ENCODE peak calls at places on chromosomes 13 and 19, in six cellular contexts. Q is GM23338, V is HFF-Myc, A is fibroblast of mammary gland, M is A549, C is AG09319. Y is an unnamed sample.

GRCh38 chr19:48330012-48330681 is 4.8 kb downstream of the EMP3 start:
- DNase-seq in C (no peak), A (peak), M (no peak), Q (peak), V (no peak), Y (no peak)

GRCh38 chr19:43700368-43701015 is 15.4 kb upstream of the IRGC start:
- DNase-seq in C (peak), M (no peak), V (peak), Q (no peak), A (peak), Y (peak)

GRCh38 chr13:62250501-62251175 is 835.0 kb upstream of the PCDH20 start:
- DNase-seq in V (no peak), Q (no peak), M (no peak), A (no peak), C (no peak), Y (no peak)

GRCh38 chr19:49241769-49242168 is 83.2 kb downstream of the SLC6A16 start:
- DNase-seq in M (no peak), C (no peak), Q (no peak), A (no peak), V (no peak), Y (no peak)

GRCh38 chr19:4868286-4868834 is 893 bp upstream of the PLIN3 start:
- DNase-seq in A (no peak), M (no peak), C (no peak), V (no peak), Q (no peak), Y (peak)

GRCh38 chr19:51366050-51366998 is at the start of gene ETFB:
- DNase-seq in Q (peak), V (peak), M (peak), C (peak), A (peak), Y (peak)

GRCh38 chr19:13155472-13156284 is 5.5 kb downstream of the IER2 start:
- DNase-seq in V (no peak), C (peak), A (peak), Q (peak), M (peak), Y (peak)

GRCh38 chr13:45393941-45394570 is 24.1 kb downstream of the SLC25A30 start:
- DNase-seq in V (no peak), C (no peak), A (peak), Q (peak), M (peak), Y (peak)

GRCh38 chr19:19817357-19817756 is 4.2 kb downstream of the ZNF506 start:
- DNase-seq in V (no peak), Q (no peak), A (no peak), C (no peak), M (no peak), Y (no peak)

DNA sequence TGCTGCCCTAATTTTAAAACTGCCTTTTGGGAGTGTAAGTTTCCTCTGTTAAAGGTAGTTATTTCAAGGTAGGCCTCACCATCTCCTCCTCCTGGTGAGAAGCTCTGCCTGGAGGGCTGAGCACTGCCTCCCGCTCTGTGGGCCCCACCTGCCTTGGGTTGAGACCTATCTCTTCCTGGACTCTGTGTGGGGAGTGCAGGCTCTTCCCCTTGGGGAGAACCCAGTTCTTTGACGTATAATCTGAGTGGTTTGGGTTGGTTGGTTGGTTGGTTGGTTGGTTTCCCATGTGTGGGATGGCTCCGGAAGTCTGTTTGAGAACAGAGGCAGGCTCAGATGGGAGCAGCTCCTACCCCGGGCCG is 39.1 kb downstream of the ACTN4 start:
- DNase-seq in V (no peak), C (no peak), M (no peak), Q (no peak), A (no peak), Y (no peak)
- TF ChIP-seq CTCF in V (no peak), C (no peak), M (no peak), Q (no peak), A (no peak), Y (no peak)

GRCh38 chr19:15810335-15810734 is 5.1 kb downstream of the OR10H1 start:
- DNase-seq in A (peak), C (no peak), Q (no peak), V (no peak), M (peak), Y (peak)
- TF ChIP-seq CTCF in A (no peak), C (no peak), Q (no peak), V (no peak), M (peak), Y (no peak)

GRCh38 chr13:49410006-49410405 is 33.9 kb downstream of the CAB39L start:
- DNase-seq in A (peak), M (no peak), Q (no peak), V (peak), C (no peak), Y (peak)

GRCh38 chr13:49409008-49409407 is 34.9 kb downstream of the CAB39L start:
- DNase-seq in Q (no peak), V (no peak), C (no peak), A (no peak), M (no peak), Y (peak)

GRCh38 chr13:49412749-49413148 is 31.1 kb downstream of the CAB39L start:
- DNase-seq in A (no peak), Q (peak), V (no peak), M (no peak), C (no peak), Y (no peak)

GRCh38 chr13:49410477-49410876 is 33.4 kb downstream of the CAB39L start:
- DNase-seq in A (no peak), C (no peak), Q (no peak), M (no peak), V (no peak), Y (no peak)

DNA sequence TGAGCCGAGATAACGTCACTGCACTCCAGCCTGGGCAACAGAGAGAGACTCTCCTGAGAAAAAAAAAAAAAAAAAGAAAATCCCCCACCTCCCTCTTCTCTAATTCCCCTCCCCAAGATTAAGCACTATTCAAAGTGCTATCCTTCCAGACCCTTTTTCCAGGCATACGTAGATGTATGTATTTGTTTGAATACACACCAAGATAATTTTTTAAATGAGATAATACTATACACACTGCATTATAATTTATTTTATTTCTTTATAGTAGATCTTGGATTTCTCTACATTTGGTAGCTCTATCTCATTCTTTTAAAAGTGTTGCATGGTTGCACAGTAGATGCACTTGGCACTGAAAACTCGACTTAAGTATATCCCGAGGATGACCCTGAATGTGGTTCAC is 32.5 kb downstream of the CAB39L start:
- DNase-seq in V (no peak), Q (no peak), M (no peak), C (no peak), A (no peak), Y (no peak)
- TF ChIP-seq CTCF in V (no peak), Q (no peak), M (no peak), C (no peak), A (no peak), Y (no peak)

GRCh38 chr13:36913463-36913862 is 6.6 kb downstream of the SMAD9 start:
- DNase-seq in V (no peak), C (no peak), Q (no peak), A (no peak), M (no peak), Y (no peak)

GRCh38 chr13:36915106-36915505 is 4.9 kb downstream of the SMAD9 start:
- DNase-seq in A (no peak), M (no peak), C (no peak), Q (no peak), V (no peak), Y (no peak)

GRCh38 chr13:36912369-36912768 is 7.7 kb downstream of the SMAD9 start:
- DNase-seq in C (no peak), M (no peak), A (no peak), V (no peak), Q (no peak), Y (no peak)

GRCh38 chr13:36914648-36915047 is 5.4 kb downstream of the SMAD9 start:
- DNase-seq in V (no peak), A (no peak), C (no peak), M (no peak), Q (no peak), Y (no peak)

DNA sequence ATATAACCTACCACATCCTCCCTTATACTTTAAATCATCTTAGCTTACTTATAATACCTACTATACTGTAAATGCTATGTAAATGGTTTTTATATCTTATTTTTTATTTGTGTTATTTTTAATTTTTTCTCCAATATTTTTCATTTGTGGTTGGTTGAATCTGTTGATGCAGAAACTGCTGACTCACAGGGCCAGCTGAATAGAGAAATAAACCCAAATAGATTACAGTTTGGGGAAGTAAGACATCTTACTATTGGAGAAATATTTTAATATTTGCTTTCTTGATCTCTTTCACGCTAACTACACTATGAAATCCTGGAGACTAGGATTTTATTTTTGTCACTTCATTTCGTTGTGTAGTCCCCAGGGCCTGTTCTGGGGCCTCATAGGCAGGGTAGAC is 7.1 kb downstream of the SMAD9 start:
- DNase-seq in A (no peak), V (no peak), Q (no peak), C (no peak), M (no peak), Y (no peak)
- TF ChIP-seq CTCF in A (no peak), V (no peak), Q (no peak), C (no peak), M (no peak), Y (no peak)

GRCh38 chr13:110715395-110716234 is 2.1 kb downstream of the ING1 start:
- DNase-seq in Q (peak), A (peak), C (peak), V (peak), M (peak), Y (peak)
- TF ChIP-seq CTCF in Q (no peak), A (no peak), C (peak), V (peak), M (no peak), Y (peak)

GRCh38 chr13:39900106-39900750 is 244.8 kb downstream of the COG6 start:
- DNase-seq in V (no peak), A (no peak), Q (no peak), C (no peak), M (no peak), Y (no peak)
- TF ChIP-seq CTCF in V (no peak), A (no peak), Q (no peak), C (no peak), M (no peak), Y (no peak)

GRCh38 chr13:110628952-110629701 is 13.8 kb downstream of the NAXD start:
- DNase-seq in V (no peak), Q (no peak), M (no peak), A (peak), C (no peak), Y (no peak)
- TF ChIP-seq CTCF in V (no peak), Q (no peak), M (no peak), A (no peak), C (no peak), Y (no peak)

DNA sequence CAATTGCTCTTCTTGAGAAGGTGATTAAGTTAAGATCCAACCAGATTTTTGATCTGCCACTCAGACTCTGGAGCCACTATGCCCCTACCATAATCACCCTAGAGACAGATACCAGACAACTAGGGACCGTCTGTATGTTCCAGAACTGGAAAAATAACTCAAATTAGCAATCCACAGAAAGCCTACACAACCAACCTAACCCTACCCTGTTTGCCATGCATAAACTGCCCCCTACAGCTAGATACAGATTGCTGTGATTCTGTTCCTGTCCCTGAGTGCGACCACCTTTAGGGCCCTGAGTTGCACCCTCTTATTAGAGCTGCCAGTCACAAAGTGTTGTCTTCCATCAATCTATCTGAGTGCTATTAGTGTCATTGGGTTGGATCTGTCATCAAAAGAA is 929.8 kb upstream of the SLITRK1 start:
- DNase-seq in A (no peak), Q (no peak), V (no peak), M (no peak), C (no peak), Y (no peak)
- TF ChIP-seq CTCF in A (no peak), Q (no peak), V (no peak), M (no peak), C (no peak), Y (no peak)

GRCh38 chr19:38078302-38078930 is 145.6 kb downstream of the DPF1 start:
- DNase-seq in A (no peak), M (no peak), V (no peak), C (no peak), Q (no peak), Y (no peak)
- TF ChIP-seq CTCF in A (no peak), M (no peak), V (no peak), C (no peak), Q (no peak), Y (no peak)